ENCODE peak calls at places on chromosome 10, in five cellular contexts. K, A, Y, J and O are unnamed samples.
A peak's percentile ranks its signal among the peaks of the same experiment; 100 is the strongest.

GRCh38 chr10:29712108-29712507 is 77.3 kb upstream of the SVIL start:
- DNase-seq in K (no peak), A (no peak), Y (no peak), J (no peak), O (peak; percentile 49)

GRCh38 chr10:94521276-94522250 is 24.0 kb upstream of the HELLS start:
- DNase-seq in K (no peak), A (no peak), Y (no peak), J (no peak), O (no peak)

GRCh38 chr10:34228066-34228465 is 587.0 kb downstream of the PARD3 start:
- DNase-seq in K (no peak), A (no peak), Y (no peak), J (no peak), O (no peak)

GRCh38 chr10:107473221-107473620 is 308.7 kb upstream of the SORCS1 start:
- DNase-seq in K (no peak), A (no peak), Y (no peak), J (no peak), O (no peak)

GRCh38 chr10:15306881-15307280 is 64.2 kb downstream of the FAM171A1 start:
- DNase-seq in K (no peak), A (no peak), Y (no peak), J (no peak), O (no peak)

GRCh38 chr10:82544377-82544776 is 669.4 kb downstream of the NRG3 start:
- DNase-seq in K (no peak), A (no peak), Y (no peak), J (no peak), O (no peak)

GRCh38 chr10:100775866-100776265 is 30.5 kb downstream of the PAX2 start:
- DNase-seq in K (no peak), A (no peak), Y (no peak), J (no peak), O (no peak)

GRCh38 chr10:116082762-116083161 is 190.2 kb downstream of the GFRA1 start:
- DNase-seq in K (no peak), A (no peak), Y (no peak), J (no peak), O (no peak)

GRCh38 chr10:96153065-96153464 is 23.0 kb downstream of the ZNF518A start:
- DNase-seq in K (no peak), A (no peak), Y (no peak), J (no peak), O (no peak)

GRCh38 chr10:77501152-77501845 is 136.3 kb downstream of the KCNMA1 start:
- DNase-seq in K (no peak), A (no peak), Y (no peak), J (no peak), O (no peak)

DNA sequence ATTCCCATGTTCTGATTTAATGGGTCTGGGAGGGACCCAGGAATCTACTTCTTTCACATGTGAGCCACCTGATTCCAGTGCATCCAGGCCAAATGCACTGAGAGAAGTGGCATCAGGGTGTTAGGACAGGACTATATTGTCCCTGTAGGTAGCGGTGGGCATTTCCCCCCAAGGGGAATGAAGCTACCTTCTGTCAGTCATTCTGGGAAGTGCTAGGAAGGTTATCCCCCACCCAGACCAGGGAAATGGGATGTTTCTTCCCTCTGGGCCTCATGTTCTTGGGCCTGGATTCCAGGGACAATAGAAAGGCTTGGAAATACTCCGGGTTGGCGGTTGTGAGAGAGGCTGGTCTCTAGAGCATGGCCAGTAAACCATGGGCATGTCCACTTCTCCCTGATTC is 20.8 kb downstream of the C10orf53 start:
- DNase-seq in K (no peak), A (no peak), Y (no peak), J (no peak), O (no peak)
- H3K9me3 ChIP-seq in K (peaks cover 5% of the 10 kb centered on the region), A (no peaks in the 10 kb centered on the region), Y (no peaks in the 10 kb centered on the region), J (no peaks in the 10 kb centered on the region), O (no peaks in the 10 kb centered on the region)

GRCh38 chr10:80462277-80462985 is 8.3 kb downstream of the TSPAN14 start:
- DNase-seq in K (no peak), A (no peak), Y (no peak), J (no peak), O (no peak)
- H3K4me3 ChIP-seq in K (no peak overlapping the region), A (no peak overlapping the region), Y (peak overlapping the region; percentile 58), J (no peak overlapping the region), O (no peak overlapping the region)

DNA sequence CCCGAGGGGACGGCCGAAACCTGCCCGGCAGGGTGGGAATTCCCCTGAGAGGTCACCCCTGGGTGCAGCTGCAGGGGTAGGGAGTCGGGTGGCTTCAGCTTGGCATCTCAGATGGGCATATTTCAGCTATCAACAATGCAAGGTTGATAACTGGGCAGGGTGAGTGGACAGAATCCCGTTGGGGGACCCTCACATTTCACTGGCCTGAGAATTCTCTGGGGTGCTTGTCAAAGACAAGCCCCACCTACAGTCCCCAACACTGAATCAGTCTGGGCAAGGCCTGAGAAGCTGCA is 3.2 kb downstream of the RGS10 start:
- DNase-seq in K (no peak), A (no peak), Y (no peak), J (no peak), O (no peak)
- H3K4me1 ChIP-seq in K (peaks cover 67% of the 10 kb centered on the region), A (no peaks in the 10 kb centered on the region), Y (peaks cover 48% of the 10 kb centered on the region), J (peaks cover 25% of the 10 kb centered on the region), O (peaks cover 15% of the 10 kb centered on the region)

DNA sequence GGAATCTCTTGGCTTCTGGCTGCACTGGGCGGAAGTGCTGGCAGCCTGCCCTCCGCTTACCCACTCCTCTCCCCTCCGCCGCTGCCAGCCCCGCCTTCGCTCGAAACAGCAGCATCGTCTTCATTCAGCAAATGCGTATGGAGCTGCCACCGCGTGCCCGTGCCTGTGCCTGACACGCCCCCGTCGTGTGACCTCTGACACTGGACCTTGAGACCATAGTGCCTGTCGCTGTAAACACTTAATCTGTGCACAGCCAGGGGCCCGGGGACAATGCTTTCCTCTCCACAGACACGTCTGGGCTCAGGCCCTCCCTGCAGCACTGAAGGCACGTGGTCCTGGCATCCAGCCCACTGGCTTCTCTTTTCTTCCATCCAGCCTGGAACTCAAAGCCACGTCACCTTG is 174.3 kb upstream of the PPP2R2D start:
- DNase-seq in K (peak; percentile 79), A (no peak), Y (no peak), J (no peak), O (no peak)
- H3K9me3 ChIP-seq in K (no peaks in the 10 kb centered on the region), A (no peaks in the 10 kb centered on the region), Y (no peaks in the 10 kb centered on the region), J (no peaks in the 10 kb centered on the region), O (no peaks in the 10 kb centered on the region)

GRCh38 chr10:59907537-59907917 is 1.2 kb upstream of the CCDC6 start:
- DNase-seq in K (no peak), A (peak; percentile 28), Y (no peak), J (no peak), O (no peak)
- H3K4me3 ChIP-seq in K (no peak overlapping the region), A (peak overlapping the region; percentile 97), Y (peak overlapping the region; percentile 100), J (no peak overlapping the region), O (peak overlapping the region; percentile 79)

GRCh38 chr10:6516277-6516676 is 63.8 kb downstream of the PRKCQ start:
- DNase-seq in K (no peak), A (no peak), Y (no peak), J (no peak), O (no peak)
- H3K4me1 ChIP-seq in K (peaks cover 9% of the 10 kb centered on the region), A (no peaks in the 10 kb centered on the region), Y (no peaks in the 10 kb centered on the region), J (no peaks in the 10 kb centered on the region), O (no peaks in the 10 kb centered on the region)

GRCh38 chr10:50477287-50477686 is 146.5 kb downstream of the SGMS1 start:
- DNase-seq in K (no peak), A (no peak), Y (no peak), J (no peak), O (no peak)
- H3K9me3 ChIP-seq in K (peaks cover 10% of the 10 kb centered on the region), A (no peaks in the 10 kb centered on the region), Y (peaks cover 12% of the 10 kb centered on the region), J (peaks cover 4% of the 10 kb centered on the region), O (no peaks in the 10 kb centered on the region)

DNA sequence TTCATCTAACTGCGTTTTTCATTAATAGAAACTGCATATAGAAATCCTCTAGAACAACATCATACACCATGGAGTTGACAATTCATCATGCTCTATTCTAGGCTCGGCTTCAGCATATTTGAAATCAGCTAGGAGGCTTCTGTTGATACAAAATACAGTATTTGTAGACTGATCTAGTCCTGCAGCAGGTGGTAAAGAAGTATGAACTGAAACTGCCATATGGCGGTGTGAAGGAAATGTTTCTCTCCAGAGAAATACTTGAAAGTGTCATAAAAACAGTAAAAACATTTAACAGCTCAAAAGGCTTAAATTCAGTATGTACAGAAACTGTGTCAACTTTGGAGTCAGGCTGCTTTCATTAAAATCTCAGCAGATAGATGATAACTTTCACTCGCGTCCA is 32.0 kb upstream of the MYO3A start:
- DNase-seq in K (no peak), A (peak; percentile 68), Y (peak; percentile 86), J (no peak), O (no peak)
- H3K4me3 ChIP-seq in K (no peak overlapping the region), A (no peak overlapping the region), Y (peak overlapping the region; percentile 43), J (no peak overlapping the region), O (no peak overlapping the region)

GRCh38 chr10:11159543-11160215 is 142.0 kb downstream of the CELF2 start:
- DNase-seq in K (no peak), A (no peak), Y (no peak), J (no peak), O (no peak)
- H3K4me1 ChIP-seq in K (peaks cover 74% of the 10 kb centered on the region), A (peaks cover 31% of the 10 kb centered on the region), Y (peaks cover 22% of the 10 kb centered on the region), J (no peaks in the 10 kb centered on the region), O (peaks cover 8% of the 10 kb centered on the region)

DNA sequence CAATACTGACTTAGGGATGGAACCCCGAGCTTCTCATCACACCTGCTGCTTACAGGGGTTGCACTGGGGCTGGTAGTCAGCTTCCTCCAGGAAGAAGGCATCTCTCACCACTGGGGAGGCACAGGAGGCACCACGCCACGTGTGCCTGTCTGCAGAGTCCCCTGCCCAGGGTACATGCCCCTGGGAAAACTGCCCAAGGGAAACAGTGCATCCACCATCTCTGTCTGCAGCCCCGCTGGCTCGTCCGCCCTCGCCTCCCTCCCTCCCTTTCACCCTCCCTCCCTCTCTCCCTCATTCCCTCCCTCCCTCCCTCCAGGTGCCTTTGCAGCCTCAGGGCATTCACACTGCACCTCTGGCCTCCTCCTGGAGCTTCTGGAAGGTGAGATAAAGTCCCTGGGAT is 101.1 kb downstream of the PTPRE start:
- DNase-seq in K (no peak), A (no peak), Y (no peak), J (no peak), O (no peak)
- H3K9me3 ChIP-seq in K (no peaks in the 10 kb centered on the region), A (no peaks in the 10 kb centered on the region), Y (no peaks in the 10 kb centered on the region), J (no peaks in the 10 kb centered on the region), O (no peaks in the 10 kb centered on the region)